ENCODE peak calls at places on chromosomes 2 and 18, in six cellular contexts. One of them, this sample, is unnamed.
A peak's percentile ranks its signal among the peaks of the same experiment; 100 is the strongest.

GRCh38 chr2:206011018-206011614 is 74.9 kb downstream of the INO80D start:
- DNase-seq in sigmoid colon: no peak
- DNase-seq in skeletal muscle cell: no peak
- DNase-seq in cardiac muscle cell: no peak
- DNase-seq in Panc1: no peak
- DNase-seq in heart right ventricle: no peak
- DNase-seq in this sample: no peak

GRCh38 chr18:3579701-3580100 is 129.7 kb downstream of the TGIF1 start:
- DNase-seq in cardiac muscle cell: no peak
- DNase-seq in Panc1: no peak
- DNase-seq in sigmoid colon: no peak
- DNase-seq in heart right ventricle: no peak
- DNase-seq in skeletal muscle cell: peak; percentile 93
- DNase-seq in this sample: no peak

GRCh38 chr2:29920631-29921559 is 491 bp downstream of the ALK start:
- DNase-seq in cardiac muscle cell: peak; percentile 23
- DNase-seq in heart right ventricle: no peak
- DNase-seq in Panc1: no peak
- DNase-seq in sigmoid colon: no peak
- DNase-seq in skeletal muscle cell: peak; percentile 4
- DNase-seq in this sample: no peak

GRCh38 chr18:623760-624620 is 27.2 kb downstream of the CLUL1 start:
- DNase-seq in Panc1: no peak
- DNase-seq in cardiac muscle cell: peak; percentile 78
- DNase-seq in heart right ventricle: peak; percentile 43
- DNase-seq in sigmoid colon: peak; percentile 81
- DNase-seq in skeletal muscle cell: peak; percentile 38
- DNase-seq in this sample: no peak

GRCh38 chr2:213288913-213289700 is 4.8 kb downstream of the SPAG16 start:
- DNase-seq in skeletal muscle cell: no peak
- DNase-seq in Panc1: no peak
- DNase-seq in cardiac muscle cell: no peak
- DNase-seq in sigmoid colon: no peak
- DNase-seq in heart right ventricle: no peak
- DNase-seq in this sample: no peak

GRCh38 chr2:27133195-27133875 is 1.1 kb downstream of the PREB start:
- DNase-seq in cardiac muscle cell: no peak
- DNase-seq in Panc1: no peak
- DNase-seq in sigmoid colon: no peak
- DNase-seq in heart right ventricle: no peak
- DNase-seq in skeletal muscle cell: no peak
- DNase-seq in this sample: no peak

GRCh38 chr2:234060236-234060635 is 9.7 kb downstream of the SPP2 start:
- DNase-seq in cardiac muscle cell: no peak
- DNase-seq in heart right ventricle: no peak
- DNase-seq in skeletal muscle cell: peak; percentile 4
- DNase-seq in Panc1: no peak
- DNase-seq in sigmoid colon: no peak
- DNase-seq in this sample: no peak

GRCh38 chr18:32201936-32202335 is 12.1 kb downstream of the MEP1B start:
- DNase-seq in sigmoid colon: no peak
- DNase-seq in heart right ventricle: no peak
- DNase-seq in cardiac muscle cell: no peak
- DNase-seq in Panc1: no peak
- DNase-seq in skeletal muscle cell: no peak
- DNase-seq in this sample: no peak

GRCh38 chr2:149375801-149376349 is 45.5 kb downstream of the LYPD6 start:
- DNase-seq in cardiac muscle cell: no peak
- DNase-seq in heart right ventricle: no peak
- DNase-seq in Panc1: no peak
- DNase-seq in sigmoid colon: no peak
- DNase-seq in skeletal muscle cell: no peak
- DNase-seq in this sample: no peak

GRCh38 chr2:64645014-64645418 is 8.7 kb downstream of the SERTAD2 start:
- DNase-seq in skeletal muscle cell: no peak
- DNase-seq in sigmoid colon: peak; percentile 80
- DNase-seq in heart right ventricle: peak; percentile 48
- DNase-seq in cardiac muscle cell: peak; percentile 89
- DNase-seq in Panc1: no peak
- DNase-seq in this sample: no peak

GRCh38 chr2:201151127-201152074 is 31.5 kb upstream of the CASP10 start:
- DNase-seq in sigmoid colon: no peak
- DNase-seq in cardiac muscle cell: no peak
- DNase-seq in heart right ventricle: no peak
- DNase-seq in Panc1: peak; percentile 74
- DNase-seq in skeletal muscle cell: peak; percentile 79
- DNase-seq in this sample: no peak

GRCh38 chr2:37555457-37555856 is 116.0 kb downstream of the CDC42EP3 start:
- DNase-seq in cardiac muscle cell: no peak
- DNase-seq in skeletal muscle cell: no peak
- DNase-seq in sigmoid colon: no peak
- DNase-seq in Panc1: no peak
- DNase-seq in heart right ventricle: peak; percentile 13
- DNase-seq in this sample: no peak

GRCh38 chr2:125073440-125073839 is 1048.4 kb downstream of the CNTNAP5 start:
- DNase-seq in skeletal muscle cell: no peak
- DNase-seq in heart right ventricle: no peak
- DNase-seq in cardiac muscle cell: no peak
- DNase-seq in sigmoid colon: no peak
- DNase-seq in Panc1: no peak
- DNase-seq in this sample: no peak

GRCh38 chr2:46663614-46664013 is 184.2 kb downstream of the TMEM247 start:
- DNase-seq in sigmoid colon: peak; percentile 71
- DNase-seq in cardiac muscle cell: no peak
- DNase-seq in heart right ventricle: peak; percentile 25
- DNase-seq in Panc1: no peak
- DNase-seq in skeletal muscle cell: no peak
- DNase-seq in this sample: no peak

GRCh38 chr2:119025762-119026351 is 83.9 kb downstream of the MARCO start:
- DNase-seq in cardiac muscle cell: no peak
- DNase-seq in heart right ventricle: no peak
- DNase-seq in Panc1: no peak
- DNase-seq in skeletal muscle cell: no peak
- DNase-seq in sigmoid colon: no peak
- DNase-seq in this sample: no peak

GRCh38 chr2:26763019-26763418 is 1.1 kb upstream of the SLC35F6 start:
- DNase-seq in cardiac muscle cell: no peak
- DNase-seq in Panc1: no peak
- DNase-seq in skeletal muscle cell: no peak
- DNase-seq in heart right ventricle: no peak
- DNase-seq in sigmoid colon: no peak
- DNase-seq in this sample: no peak

GRCh38 chr18:50179465-50179864 is 15.5 kb downstream of the MYO5B start:
- DNase-seq in cardiac muscle cell: no peak
- DNase-seq in skeletal muscle cell: no peak
- DNase-seq in sigmoid colon: no peak
- DNase-seq in Panc1: no peak
- DNase-seq in heart right ventricle: no peak
- DNase-seq in this sample: no peak

GRCh38 chr2:214740867-214741266 is 68.6 kb downstream of the BARD1 start:
- DNase-seq in skeletal muscle cell: peak; percentile 1
- DNase-seq in cardiac muscle cell: no peak
- DNase-seq in heart right ventricle: no peak
- DNase-seq in Panc1: no peak
- DNase-seq in sigmoid colon: no peak
- DNase-seq in this sample: no peak

GRCh38 chr2:1503471-1504310 is 90.4 kb downstream of the TPO start:
- DNase-seq in sigmoid colon: peak; percentile 55
- DNase-seq in heart right ventricle: no peak
- DNase-seq in cardiac muscle cell: no peak
- DNase-seq in skeletal muscle cell: no peak
- DNase-seq in Panc1: no peak
- DNase-seq in this sample: no peak

GRCh38 chr2:63861220-63861822 is 19.6 kb downstream of the UGP2 start:
- DNase-seq in skeletal muscle cell: no peak
- DNase-seq in Panc1: no peak
- DNase-seq in heart right ventricle: no peak
- DNase-seq in cardiac muscle cell: peak; percentile 57
- DNase-seq in sigmoid colon: peak; percentile 75
- DNase-seq in this sample: peak; percentile 70

GRCh38 chr2:201788371-201788770 is 7.6 kb upstream of the ALS2 start:
- DNase-seq in Panc1: no peak
- DNase-seq in sigmoid colon: no peak
- DNase-seq in heart right ventricle: no peak
- DNase-seq in skeletal muscle cell: no peak
- DNase-seq in cardiac muscle cell: no peak
- DNase-seq in this sample: no peak

GRCh38 chr18:74226156-74226555 is 65.6 kb downstream of the CYB5A start:
- DNase-seq in Panc1: no peak
- DNase-seq in skeletal muscle cell: no peak
- DNase-seq in heart right ventricle: no peak
- DNase-seq in sigmoid colon: no peak
- DNase-seq in cardiac muscle cell: no peak
- DNase-seq in this sample: no peak

GRCh38 chr2:23925702-23926288 is 1.1 kb downstream of the ATAD2B start:
- DNase-seq in heart right ventricle: no peak
- DNase-seq in cardiac muscle cell: peak; percentile 53
- DNase-seq in Panc1: no peak
- DNase-seq in skeletal muscle cell: peak; percentile 29
- DNase-seq in sigmoid colon: peak; percentile 82
- DNase-seq in this sample: peak; percentile 79

GRCh38 chr18:47032945-47033344 is 2.5 kb downstream of the ELOA2 start:
- DNase-seq in sigmoid colon: no peak
- DNase-seq in Panc1: no peak
- DNase-seq in heart right ventricle: no peak
- DNase-seq in skeletal muscle cell: no peak
- DNase-seq in cardiac muscle cell: no peak
- DNase-seq in this sample: no peak

GRCh38 chr2:57549642-57550102 is 496.9 kb upstream of the VRK2 start:
- DNase-seq in sigmoid colon: no peak
- DNase-seq in skeletal muscle cell: no peak
- DNase-seq in cardiac muscle cell: peak; percentile 53
- DNase-seq in heart right ventricle: no peak
- DNase-seq in Panc1: no peak
- DNase-seq in this sample: no peak

GRCh38 chr2:121297217-121297830 is 12.3 kb upstream of the TFCP2L1 start:
- DNase-seq in heart right ventricle: no peak
- DNase-seq in skeletal muscle cell: no peak
- DNase-seq in sigmoid colon: no peak
- DNase-seq in Panc1: peak; percentile 13
- DNase-seq in cardiac muscle cell: peak; percentile 55
- DNase-seq in this sample: no peak

GRCh38 chr2:29532451-29532850 is 388.9 kb downstream of the ALK start:
- DNase-seq in cardiac muscle cell: no peak
- DNase-seq in sigmoid colon: no peak
- DNase-seq in Panc1: no peak
- DNase-seq in heart right ventricle: no peak
- DNase-seq in skeletal muscle cell: peak; percentile 40
- DNase-seq in this sample: no peak

GRCh38 chr2:44772670-44773378 is 168.7 kb upstream of the SIX3 start:
- DNase-seq in Panc1: no peak
- DNase-seq in cardiac muscle cell: no peak
- DNase-seq in skeletal muscle cell: no peak
- DNase-seq in sigmoid colon: no peak
- DNase-seq in heart right ventricle: no peak
- DNase-seq in this sample: no peak

DNA sequence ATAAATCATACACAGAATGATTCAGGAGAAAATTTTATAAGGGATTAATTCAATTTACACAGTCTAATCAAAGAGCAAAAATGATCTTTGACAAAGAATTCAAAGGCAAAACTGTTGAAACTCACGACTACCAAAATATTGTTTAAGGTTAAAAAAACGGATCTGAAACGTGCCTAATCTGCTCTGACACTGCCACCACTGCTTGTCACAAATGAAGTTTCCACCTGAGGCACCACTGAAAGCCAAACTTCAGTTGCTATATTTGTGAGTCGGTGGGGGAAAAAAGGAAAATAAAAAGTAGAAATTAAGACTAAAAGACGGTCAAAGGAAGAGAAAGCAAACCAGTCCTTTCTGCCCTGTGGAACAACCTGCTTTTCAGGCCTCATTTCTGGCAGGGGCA is 140.6 kb upstream of the DNMT3A start:
- DNase-seq in sigmoid colon: no peak
- DNase-seq in skeletal muscle cell: no peak
- DNase-seq in Panc1: no peak
- DNase-seq in cardiac muscle cell: no peak
- DNase-seq in heart right ventricle: no peak
- DNase-seq in this sample: no peak
- H3K4me3 ChIP-seq in sigmoid colon: no peak overlapping the region
- H3K4me3 ChIP-seq in skeletal muscle cell: no peak overlapping the region
- H3K4me3 ChIP-seq in Panc1: no peak overlapping the region
- H3K4me3 ChIP-seq in cardiac muscle cell: no peak overlapping the region
- H3K4me3 ChIP-seq in heart right ventricle: no peak overlapping the region
- H3K4me3 ChIP-seq in this sample: no peak overlapping the region

DNA sequence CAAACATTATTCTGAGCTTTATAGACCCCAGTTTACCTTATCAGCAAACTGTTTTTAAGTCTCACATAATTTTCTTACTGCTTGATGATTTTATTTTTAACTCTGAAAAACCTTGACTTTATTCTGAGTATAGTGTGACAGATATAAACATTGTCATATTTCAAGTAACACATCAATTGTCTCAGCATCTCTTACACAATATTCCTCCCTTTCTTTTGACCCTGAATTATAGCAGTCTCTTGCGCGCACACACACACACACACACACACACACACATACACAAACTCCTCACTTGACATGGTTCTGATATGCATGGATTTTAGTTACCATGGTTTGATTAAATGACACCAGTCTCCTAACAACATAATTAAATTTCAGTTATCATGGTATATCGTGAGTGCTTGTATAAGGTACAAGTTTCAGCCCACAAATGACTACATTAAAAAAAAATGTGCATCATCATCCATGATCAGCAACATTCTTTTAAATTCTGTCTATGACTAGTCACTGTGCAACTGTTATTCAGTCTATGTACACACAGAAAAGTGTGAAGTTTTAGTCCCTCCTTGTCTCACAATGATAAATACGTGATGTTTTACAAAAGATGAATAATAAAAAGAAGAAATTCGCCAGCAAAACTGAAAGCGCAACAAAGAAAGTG is 39.5 kb upstream of the TACR1 start:
- DNase-seq in heart right ventricle: no peak
- DNase-seq in Panc1: peak; percentile 50
- DNase-seq in skeletal muscle cell: peak; percentile 60
- DNase-seq in cardiac muscle cell: no peak
- DNase-seq in sigmoid colon: no peak
- DNase-seq in this sample: no peak
- H3K4me3 ChIP-seq in heart right ventricle: no peak overlapping the region
- H3K4me3 ChIP-seq in Panc1: no peak overlapping the region
- H3K4me3 ChIP-seq in skeletal muscle cell: no peak overlapping the region
- H3K4me3 ChIP-seq in cardiac muscle cell: no peak overlapping the region
- H3K4me3 ChIP-seq in sigmoid colon: no peak overlapping the region
- H3K4me3 ChIP-seq in this sample: no peak overlapping the region

DNA sequence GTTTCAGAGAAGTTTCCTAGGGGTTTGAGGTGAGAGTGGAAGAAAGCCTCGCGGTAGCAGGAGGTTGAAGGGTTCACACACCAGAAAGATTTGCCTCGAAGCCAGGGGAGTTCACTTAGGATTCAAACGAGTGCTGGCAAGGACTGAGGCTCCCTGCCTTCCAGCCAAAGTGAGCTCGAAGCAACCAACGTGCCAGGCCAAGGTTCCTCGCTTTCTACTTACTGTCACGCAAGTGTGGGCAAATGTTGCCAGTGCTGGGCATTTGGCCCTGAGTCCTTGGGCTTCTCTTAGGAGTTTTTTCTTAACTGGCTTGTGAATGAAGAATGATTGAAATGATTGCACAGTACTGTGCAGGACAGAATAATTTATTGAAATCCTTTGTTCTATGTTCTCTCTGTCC is 53.6 kb downstream of the TMEM178A start:
- DNase-seq in skeletal muscle cell: no peak
- DNase-seq in heart right ventricle: no peak
- DNase-seq in Panc1: no peak
- DNase-seq in sigmoid colon: no peak
- DNase-seq in cardiac muscle cell: no peak
- DNase-seq in this sample: no peak
- H3K4me3 ChIP-seq in skeletal muscle cell: no peak overlapping the region
- H3K4me3 ChIP-seq in heart right ventricle: no peak overlapping the region
- H3K4me3 ChIP-seq in Panc1: no peak overlapping the region
- H3K4me3 ChIP-seq in sigmoid colon: no peak overlapping the region
- H3K4me3 ChIP-seq in cardiac muscle cell: no peak overlapping the region
- H3K4me3 ChIP-seq in this sample: no peak overlapping the region

GRCh38 chr18:58998421-58999203 is 133.9 kb downstream of the ZNF532 start:
- DNase-seq in Panc1: no peak
- DNase-seq in skeletal muscle cell: peak; percentile 59
- DNase-seq in cardiac muscle cell: no peak
- DNase-seq in sigmoid colon: no peak
- DNase-seq in heart right ventricle: peak; percentile 52
- DNase-seq in this sample: peak; percentile 84
- H3K4me3 ChIP-seq in Panc1: no peak overlapping the region
- H3K4me3 ChIP-seq in skeletal muscle cell: no peak overlapping the region
- H3K4me3 ChIP-seq in cardiac muscle cell: no peak overlapping the region
- H3K4me3 ChIP-seq in sigmoid colon: no peak overlapping the region
- H3K4me3 ChIP-seq in heart right ventricle: peak overlapping the region; percentile 15
- H3K4me3 ChIP-seq in this sample: no peak overlapping the region